ENCODE peak calls at places on chromosomes 16 and 17, in five cellular contexts. One of them, this sample, is unnamed.

GRCh38 chr17:1043601-1044251 is 46.8 kb downstream of the TIMM22 start:
- DNase-seq in AG04449: no peak
- DNase-seq in left cardiac atrium: peak
- DNase-seq in AG09309: no peak
- DNase-seq in neural progenitor cell: peak
- DNase-seq in this sample: peak

GRCh38 chr17:48563385-48563838 is 14.7 kb downstream of the HOXB4 start:
- DNase-seq in neural progenitor cell: no peak
- DNase-seq in AG09309: no peak
- DNase-seq in AG04449: no peak
- DNase-seq in left cardiac atrium: no peak
- DNase-seq in this sample: no peak

GRCh38 chr16:88549671-88550643 is 20.2 kb upstream of the ZC3H18 start:
- DNase-seq in left cardiac atrium: no peak
- DNase-seq in AG04449: no peak
- DNase-seq in AG09309: no peak
- DNase-seq in neural progenitor cell: no peak
- DNase-seq in this sample: no peak

GRCh38 chr16:84699147-84699711 is 571 bp upstream of the USP10 start:
- DNase-seq in left cardiac atrium: no peak
- DNase-seq in neural progenitor cell: no peak
- DNase-seq in AG04449: no peak
- DNase-seq in AG09309: no peak
- DNase-seq in this sample: peak

GRCh38 chr16:85205747-85206471 is 93.6 kb upstream of the CIBAR2 start:
- DNase-seq in left cardiac atrium: no peak
- DNase-seq in AG04449: no peak
- DNase-seq in AG09309: no peak
- DNase-seq in neural progenitor cell: no peak
- DNase-seq in this sample: no peak

GRCh38 chr16:19680972-19681371 is 37.1 kb downstream of the KNOP1 start:
- DNase-seq in AG04449: no peak
- DNase-seq in neural progenitor cell: no peak
- DNase-seq in AG09309: no peak
- DNase-seq in left cardiac atrium: no peak
- DNase-seq in this sample: no peak

GRCh38 chr17:27239046-27239445 is 54.9 kb upstream of the WSB1 start:
- DNase-seq in left cardiac atrium: no peak
- DNase-seq in neural progenitor cell: no peak
- DNase-seq in AG04449: no peak
- DNase-seq in AG09309: no peak
- DNase-seq in this sample: no peak

GRCh38 chr16:90032664-90033346 is 13.5 kb upstream of the DBNDD1 start:
- DNase-seq in left cardiac atrium: no peak
- DNase-seq in AG04449: no peak
- DNase-seq in neural progenitor cell: no peak
- DNase-seq in AG09309: no peak
- DNase-seq in this sample: no peak

GRCh38 chr16:68800257-68800875 is 43.0 kb upstream of the TANGO6 start:
- DNase-seq in AG04449: peak
- DNase-seq in AG09309: peak
- DNase-seq in left cardiac atrium: peak
- DNase-seq in neural progenitor cell: peak
- DNase-seq in this sample: peak

GRCh38 chr17:29344201-29344856 is 45.8 kb upstream of the TAOK1 start:
- DNase-seq in left cardiac atrium: no peak
- DNase-seq in AG04449: no peak
- DNase-seq in neural progenitor cell: no peak
- DNase-seq in AG09309: no peak
- DNase-seq in this sample: no peak

GRCh38 chr17:7846063-7846735 is 8.7 kb upstream of the TMEM88 start:
- DNase-seq in left cardiac atrium: peak
- DNase-seq in AG04449: no peak
- DNase-seq in neural progenitor cell: no peak
- DNase-seq in AG09309: no peak
- DNase-seq in this sample: peak

GRCh38 chr16:72203401-72203800 is 31.4 kb upstream of the PMFBP1 start:
- DNase-seq in neural progenitor cell: no peak
- DNase-seq in left cardiac atrium: no peak
- DNase-seq in AG04449: no peak
- DNase-seq in AG09309: peak
- DNase-seq in this sample: no peak

GRCh38 chr17:28398280-28398981 is 7.6 kb downstream of the SLC46A1 start:
- DNase-seq in AG04449: no peak
- DNase-seq in left cardiac atrium: no peak
- DNase-seq in neural progenitor cell: no peak
- DNase-seq in AG09309: no peak
- DNase-seq in this sample: no peak

GRCh38 chr16:30741461-30741914 is 6.7 kb upstream of the PHKG2 start:
- DNase-seq in AG09309: peak
- DNase-seq in AG04449: peak
- DNase-seq in neural progenitor cell: no peak
- DNase-seq in left cardiac atrium: no peak
- DNase-seq in this sample: peak

GRCh38 chr17:60388742-60389141 is 3.2 kb downstream of the USP32 start:
- DNase-seq in AG09309: no peak
- DNase-seq in AG04449: no peak
- DNase-seq in neural progenitor cell: no peak
- DNase-seq in left cardiac atrium: no peak
- DNase-seq in this sample: no peak

GRCh38 chr17:67421869-67422273 is 44.8 kb downstream of the PITPNC1 start:
- DNase-seq in left cardiac atrium: no peak
- DNase-seq in AG09309: peak
- DNase-seq in AG04449: peak
- DNase-seq in neural progenitor cell: no peak
- DNase-seq in this sample: no peak

GRCh38 chr17:57388326-57388725 is 132.0 kb downstream of the MSI2 start:
- DNase-seq in neural progenitor cell: no peak
- DNase-seq in left cardiac atrium: no peak
- DNase-seq in AG09309: no peak
- DNase-seq in AG04449: no peak
- DNase-seq in this sample: no peak

GRCh38 chr16:60151987-60152386 is 1417.9 kb upstream of the GOT2 start:
- DNase-seq in AG09309: no peak
- DNase-seq in neural progenitor cell: no peak
- DNase-seq in AG04449: no peak
- DNase-seq in left cardiac atrium: no peak
- DNase-seq in this sample: no peak

GRCh38 chr17:72715906-72716572 is 376.4 kb downstream of the SLC39A11 start:
- DNase-seq in neural progenitor cell: no peak
- DNase-seq in AG04449: peak
- DNase-seq in AG09309: peak
- DNase-seq in left cardiac atrium: peak
- DNase-seq in this sample: no peak

GRCh38 chr16:11333010-11333409 is 12.2 kb upstream of the RMI2 start:
- DNase-seq in AG04449: no peak
- DNase-seq in neural progenitor cell: no peak
- DNase-seq in AG09309: no peak
- DNase-seq in left cardiac atrium: no peak
- DNase-seq in this sample: no peak

GRCh38 chr17:69714659-69715058 is 300.2 kb downstream of the MAP2K6 start:
- DNase-seq in AG04449: no peak
- DNase-seq in left cardiac atrium: no peak
- DNase-seq in neural progenitor cell: no peak
- DNase-seq in AG09309: no peak
- DNase-seq in this sample: no peak

GRCh38 chr17:35896011-35896587 is 15.9 kb upstream of the CCL5 start:
- DNase-seq in left cardiac atrium: no peak
- DNase-seq in AG04449: no peak
- DNase-seq in neural progenitor cell: no peak
- DNase-seq in AG09309: no peak
- DNase-seq in this sample: no peak

GRCh38 chr16:1923299-1924034 is 5.3 kb upstream of the HS3ST6 start:
- DNase-seq in AG04449: no peak
- DNase-seq in AG09309: no peak
- DNase-seq in neural progenitor cell: peak
- DNase-seq in left cardiac atrium: peak
- DNase-seq in this sample: no peak

GRCh38 chr17:76458580-76459490 is 5.9 kb upstream of the UBE2O start:
- DNase-seq in neural progenitor cell: peak
- DNase-seq in AG04449: no peak
- DNase-seq in AG09309: no peak
- DNase-seq in left cardiac atrium: peak
- DNase-seq in this sample: no peak

GRCh38 chr16:2857451-2858244 is at the start of gene PRSS22:
- DNase-seq in neural progenitor cell: peak
- DNase-seq in AG09309: no peak
- DNase-seq in AG04449: no peak
- DNase-seq in left cardiac atrium: no peak
- DNase-seq in this sample: no peak

GRCh38 chr17:17609121-17609520 is 17.6 kb upstream of the PEMT start:
- DNase-seq in neural progenitor cell: no peak
- DNase-seq in left cardiac atrium: no peak
- DNase-seq in AG09309: no peak
- DNase-seq in AG04449: no peak
- DNase-seq in this sample: no peak

GRCh38 chr16:65249768-65250167 is 127.9 kb upstream of the CDH11 start:
- DNase-seq in AG09309: no peak
- DNase-seq in neural progenitor cell: no peak
- DNase-seq in AG04449: no peak
- DNase-seq in left cardiac atrium: peak
- DNase-seq in this sample: peak

GRCh38 chr16:14456793-14457481 is 173.1 kb downstream of the PARN start:
- DNase-seq in left cardiac atrium: no peak
- DNase-seq in neural progenitor cell: no peak
- DNase-seq in AG04449: no peak
- DNase-seq in AG09309: no peak
- DNase-seq in this sample: no peak

GRCh38 chr16:4660454-4661007 is 32.8 kb upstream of the NUDT16L1 start:
- DNase-seq in left cardiac atrium: peak
- DNase-seq in AG04449: no peak
- DNase-seq in AG09309: no peak
- DNase-seq in neural progenitor cell: no peak
- DNase-seq in this sample: no peak

GRCh38 chr17:2855063-2855600 is 58.9 kb downstream of the RAP1GAP2 start:
- DNase-seq in AG04449: no peak
- DNase-seq in AG09309: no peak
- DNase-seq in neural progenitor cell: no peak
- DNase-seq in left cardiac atrium: no peak
- DNase-seq in this sample: no peak

GRCh38 chr17:32318071-32318470 is 23.9 kb downstream of the C17orf75 start:
- DNase-seq in AG04449: no peak
- DNase-seq in AG09309: no peak
- DNase-seq in left cardiac atrium: no peak
- DNase-seq in neural progenitor cell: no peak
- DNase-seq in this sample: no peak

GRCh38 chr17:33434841-33435240 is 141.7 kb upstream of the ASIC2 start:
- DNase-seq in AG04449: no peak
- DNase-seq in neural progenitor cell: no peak
- DNase-seq in left cardiac atrium: no peak
- DNase-seq in AG09309: no peak
- DNase-seq in this sample: no peak

This sample was measured in sigmoid colon.